ENCODE peak calls at places on chromosomes 2 and 18, in six cellular contexts. One of them, this sample, is unnamed.

GRCh38 chr2:19138264-19138825 is 220.1 kb downstream of the OSR1 start:
- DNase-seq in left lobe of liver: no peak
- DNase-seq in A172: no peak
- DNase-seq in CD4-positive, alpha-beta T cell: no peak
- DNase-seq in foreskin fibroblast: no peak
- DNase-seq in fibroblast of mammary gland: no peak
- DNase-seq in this sample: no peak

GRCh38 chr2:226137201-226137811 is 662.3 kb downstream of the IRS1 start:
- DNase-seq in left lobe of liver: no peak
- DNase-seq in CD4-positive, alpha-beta T cell: no peak
- DNase-seq in fibroblast of mammary gland: peak; percentile 54
- DNase-seq in A172: no peak
- DNase-seq in foreskin fibroblast: peak; percentile 63
- DNase-seq in this sample: peak; percentile 81

GRCh38 chr2:162520959-162521358 is 177.0 kb downstream of the GCA start:
- DNase-seq in left lobe of liver: no peak
- DNase-seq in fibroblast of mammary gland: no peak
- DNase-seq in foreskin fibroblast: no peak
- DNase-seq in A172: no peak
- DNase-seq in CD4-positive, alpha-beta T cell: no peak
- DNase-seq in this sample: no peak

GRCh38 chr2:220966636-220967035 is 605.5 kb downstream of the EPHA4 start:
- DNase-seq in left lobe of liver: no peak
- DNase-seq in fibroblast of mammary gland: peak; percentile 73
- DNase-seq in A172: peak; percentile 91
- DNase-seq in foreskin fibroblast: peak; percentile 85
- DNase-seq in CD4-positive, alpha-beta T cell: no peak
- DNase-seq in this sample: no peak

GRCh38 chr18:72871091-72871490 is 3.3 kb upstream of the NETO1 start:
- DNase-seq in CD4-positive, alpha-beta T cell: no peak
- DNase-seq in A172: peak; percentile 11
- DNase-seq in left lobe of liver: no peak
- DNase-seq in fibroblast of mammary gland: peak; percentile 60
- DNase-seq in foreskin fibroblast: peak; percentile 76
- DNase-seq in this sample: no peak

GRCh38 chr2:32976409-32977063 is 29.8 kb downstream of the LTBP1 start:
- DNase-seq in left lobe of liver: no peak
- DNase-seq in CD4-positive, alpha-beta T cell: no peak
- DNase-seq in fibroblast of mammary gland: no peak
- DNase-seq in A172: no peak
- DNase-seq in foreskin fibroblast: no peak
- DNase-seq in this sample: no peak

GRCh38 chr18:44943201-44943881 is 262.7 kb downstream of the SETBP1 start:
- DNase-seq in A172: peak; percentile 37
- DNase-seq in left lobe of liver: no peak
- DNase-seq in foreskin fibroblast: no peak
- DNase-seq in CD4-positive, alpha-beta T cell: no peak
- DNase-seq in fibroblast of mammary gland: peak; percentile 48
- DNase-seq in this sample: no peak

GRCh38 chr2:169137924-169138323 is 68.6 kb downstream of the DHRS9 start:
- DNase-seq in fibroblast of mammary gland: no peak
- DNase-seq in CD4-positive, alpha-beta T cell: no peak
- DNase-seq in foreskin fibroblast: peak; percentile 4
- DNase-seq in left lobe of liver: no peak
- DNase-seq in A172: no peak
- DNase-seq in this sample: no peak

This sample was measured in HL-60.